ENCODE peak calls at places on chromosomes 12 and 14, in six cellular contexts. H, G, E, A, C and D are unnamed samples.

GRCh38 chr12:79344855-79345840 is 345.6 kb downstream of the PAWR start:
- DNase-seq in E (no peak), C (peak; percentile 49), A (no peak), H (peak; percentile 50), G (no peak), D (peak; percentile 48)

GRCh38 chr12:42172811-42173210 is 28.1 kb upstream of the GXYLT1 start:
- DNase-seq in A (no peak), E (no peak), C (no peak), G (no peak), H (no peak), D (no peak)

GRCh38 chr12:108852674-108853073 is 4.7 kb downstream of the SSH1 start:
- DNase-seq in C (no peak), E (no peak), A (no peak), G (no peak), H (peak; percentile 21), D (peak; percentile 78)

GRCh38 chr14:90053044-90053443 is 8.8 kb upstream of the KCNK13 start:
- DNase-seq in C (no peak), H (no peak), G (no peak), E (no peak), A (no peak), D (no peak)

GRCh38 chr12:27186240-27186839 is 57.7 kb upstream of the STK38L start:
- DNase-seq in E (no peak), C (no peak), G (no peak), H (no peak), A (no peak), D (no peak)

GRCh38 chr12:105083551-105084105 is 630 bp downstream of the ALDH1L2 start:
- DNase-seq in C (peak; percentile 36), A (peak; percentile 61), G (peak; percentile 94), E (peak; percentile 74), H (peak; percentile 81), D (peak; percentile 77)

GRCh38 chr12:34393821-34394150 is 371.5 kb downstream of the ALG10 start:
- DNase-seq in H (no peak), C (no peak), G (peak; percentile 31), A (no peak), E (peak; percentile 40), D (no peak)

GRCh38 chr12:124273630-124274029 is 21.3 kb upstream of the RFLNA start:
- DNase-seq in E (no peak), A (no peak), C (peak; percentile 66), H (peak; percentile 19), G (no peak), D (peak; percentile 53)

GRCh38 chr14:58465425-58465824 is 37.9 kb downstream of the KIAA0586 start:
- DNase-seq in C (peak; percentile 13), E (no peak), G (no peak), H (peak; percentile 28), A (no peak), D (peak; percentile 35)

GRCh38 chr14:51093371-51094281 is 1.3 kb downstream of the TRIM9 start:
- DNase-seq in A (peak; percentile 25), H (peak; percentile 3), E (no peak), C (peak; percentile 76), G (no peak), D (no peak)

GRCh38 chr12:124588689-124589318 is 21.4 kb upstream of the NCOR2 start:
- DNase-seq in E (no peak), A (no peak), H (peak; percentile 72), C (no peak), G (no peak), D (peak; percentile 79)

GRCh38 chr12:52692253-52692652 is 11.1 kb downstream of the KRT77 start:
- DNase-seq in H (no peak), G (no peak), A (no peak), C (no peak), E (no peak), D (no peak)

GRCh38 chr14:45068396-45068795 is 15.5 kb upstream of the PRPF39 start:
- DNase-seq in A (no peak), G (no peak), H (no peak), C (no peak), E (no peak), D (no peak)

GRCh38 chr12:56084958-56085543 is 5.1 kb downstream of the ERBB3 start:
- DNase-seq in C (peak; percentile 62), G (no peak), A (no peak), E (no peak), H (no peak), D (no peak)

GRCh38 chr12:103817791-103818190 is 23.2 kb downstream of the NT5DC3 start:
- DNase-seq in A (no peak), C (no peak), G (no peak), H (no peak), E (no peak), D (no peak)

GRCh38 chr14:94382684-94383663 is 5.4 kb downstream of the SERPINA1 start:
- DNase-seq in G (no peak), C (no peak), A (no peak), H (no peak), E (no peak), D (no peak)

GRCh38 chr12:118359541-118359915 is 13.2 kb downstream of the TAOK3 start:
- DNase-seq in G (no peak), E (no peak), A (no peak), H (no peak), C (no peak), D (no peak)
- H3K4me3 ChIP-seq in G (no peak overlapping the region), E (peak overlapping the region; percentile 38), A (no peak overlapping the region), H (no peak overlapping the region), C (no peak overlapping the region), D (no peak overlapping the region)

DNA sequence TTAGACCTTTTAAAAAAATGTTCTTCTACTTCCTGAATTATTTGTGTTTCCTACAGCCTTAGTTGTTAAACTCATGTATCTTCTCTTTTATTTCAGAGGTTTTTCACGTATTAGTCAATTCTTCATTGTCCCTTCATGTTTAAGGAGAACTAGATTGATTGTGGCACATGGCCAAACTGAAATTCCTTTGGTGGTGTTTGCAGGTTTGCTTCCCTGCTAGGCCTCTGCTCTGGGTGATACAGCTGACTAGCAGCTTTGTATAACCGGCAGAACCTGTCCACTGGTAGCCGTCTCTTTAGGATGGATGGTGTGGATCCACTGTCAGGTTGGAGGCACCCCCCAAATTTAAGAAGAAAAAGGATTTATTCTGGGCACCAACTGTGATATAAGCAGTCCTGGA is 262.1 kb downstream of the FBXL14 start:
- DNase-seq in H (no peak), E (no peak), G (no peak), C (no peak), A (no peak), D (no peak)
- TF ChIP-seq CTCF in H (no peak), E (no peak), G (no peak), C (no peak), A (no peak), D (no peak)

DNA sequence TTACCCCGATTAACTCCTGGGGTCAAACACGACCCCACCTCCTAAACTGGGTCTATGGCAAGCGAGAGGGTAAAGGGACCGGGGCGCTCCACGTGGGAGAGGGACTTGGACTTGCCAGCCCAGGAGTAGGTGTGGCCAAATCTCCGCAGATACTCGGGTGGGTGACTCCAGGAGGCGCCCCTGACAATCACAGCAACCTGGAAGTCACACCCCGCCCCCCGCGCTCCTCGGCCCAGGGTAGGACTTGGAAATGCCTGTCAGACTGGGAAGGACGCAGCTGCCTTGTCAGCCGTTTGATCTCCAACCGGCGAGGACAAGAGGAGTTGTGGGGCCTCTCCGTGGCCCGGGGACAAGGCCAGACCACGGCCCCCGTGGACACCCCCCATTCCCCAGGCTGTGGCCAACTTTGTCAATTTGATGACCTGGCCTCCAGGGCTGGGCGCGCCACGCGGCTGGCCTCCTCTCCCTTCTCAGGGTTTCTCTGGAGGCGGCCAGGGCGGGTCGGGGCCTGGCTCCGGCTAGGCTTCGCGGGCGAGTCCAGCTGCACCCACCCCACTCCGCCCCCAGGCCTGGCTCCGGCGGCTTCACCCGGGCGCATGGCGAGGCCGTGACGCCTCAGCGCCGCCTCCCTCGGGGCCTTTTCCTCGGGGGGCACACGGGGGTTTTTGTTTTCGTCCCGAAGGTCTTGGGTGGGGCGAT is 1.2 kb upstream of the BCL11B start:
- DNase-seq in E (no peak), C (peak; percentile 54), A (no peak), G (no peak), H (no peak), D (no peak)
- H3K4me3 ChIP-seq in E (peak overlapping the region; percentile 45), C (peak overlapping the region; percentile 83), A (no peak overlapping the region), G (peak overlapping the region; percentile 12), H (no peak overlapping the region), D (no peak overlapping the region)

DNA sequence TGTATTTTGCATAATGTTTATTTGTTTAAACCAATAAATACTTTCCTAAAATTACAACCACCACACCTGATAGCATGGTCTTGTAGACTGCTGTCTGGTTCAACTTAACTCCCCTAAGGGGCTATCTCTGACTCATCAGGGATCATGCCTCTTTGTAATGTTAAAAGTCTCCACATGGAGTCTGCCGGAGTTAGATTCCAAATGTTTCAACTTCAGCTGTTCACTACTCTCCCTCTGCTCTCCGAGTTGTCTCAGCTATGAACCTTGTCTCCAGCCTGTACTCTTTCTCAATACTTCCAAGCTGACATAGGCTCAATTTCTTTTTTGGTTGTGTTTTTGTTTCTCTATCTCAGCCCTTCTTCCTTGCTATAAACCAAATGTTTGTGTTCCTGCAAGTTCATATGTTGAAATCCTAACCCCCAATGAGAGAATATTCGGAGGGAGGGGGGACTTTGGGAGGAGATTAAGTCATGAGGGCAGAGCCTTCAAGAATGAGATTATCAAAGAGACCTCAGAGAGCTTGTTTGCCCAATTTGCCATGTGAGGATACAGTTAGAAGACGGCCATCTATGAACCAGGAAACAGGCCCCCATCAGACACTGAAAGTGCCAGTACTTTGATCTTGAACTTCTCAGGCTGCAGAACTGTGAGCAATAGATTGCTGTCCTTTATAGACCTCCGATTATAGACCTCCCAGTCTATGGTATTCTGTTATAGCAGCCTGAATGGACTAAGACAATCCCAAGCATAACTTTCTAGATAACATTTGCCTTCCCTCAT is 858.2 kb downstream of the VRK1 start:
- DNase-seq in E (no peak), G (no peak), A (no peak), C (no peak), H (no peak), D (no peak)
- TF ChIP-seq CTCF in E (no peak), G (no peak), A (no peak), C (no peak), H (no peak), D (no peak)

GRCh38 chr12:57475271-57476161 is 4.2 kb downstream of the ARHGAP9 start:
- DNase-seq in A (no peak), G (no peak), H (no peak), C (no peak), E (peak; percentile 71), D (no peak)
- H3K4me3 ChIP-seq in A (peak overlapping the region; percentile 30), G (peak overlapping the region; percentile 50), H (no peak overlapping the region), C (no peak overlapping the region), E (peak overlapping the region; percentile 46), D (no peak overlapping the region)

DNA sequence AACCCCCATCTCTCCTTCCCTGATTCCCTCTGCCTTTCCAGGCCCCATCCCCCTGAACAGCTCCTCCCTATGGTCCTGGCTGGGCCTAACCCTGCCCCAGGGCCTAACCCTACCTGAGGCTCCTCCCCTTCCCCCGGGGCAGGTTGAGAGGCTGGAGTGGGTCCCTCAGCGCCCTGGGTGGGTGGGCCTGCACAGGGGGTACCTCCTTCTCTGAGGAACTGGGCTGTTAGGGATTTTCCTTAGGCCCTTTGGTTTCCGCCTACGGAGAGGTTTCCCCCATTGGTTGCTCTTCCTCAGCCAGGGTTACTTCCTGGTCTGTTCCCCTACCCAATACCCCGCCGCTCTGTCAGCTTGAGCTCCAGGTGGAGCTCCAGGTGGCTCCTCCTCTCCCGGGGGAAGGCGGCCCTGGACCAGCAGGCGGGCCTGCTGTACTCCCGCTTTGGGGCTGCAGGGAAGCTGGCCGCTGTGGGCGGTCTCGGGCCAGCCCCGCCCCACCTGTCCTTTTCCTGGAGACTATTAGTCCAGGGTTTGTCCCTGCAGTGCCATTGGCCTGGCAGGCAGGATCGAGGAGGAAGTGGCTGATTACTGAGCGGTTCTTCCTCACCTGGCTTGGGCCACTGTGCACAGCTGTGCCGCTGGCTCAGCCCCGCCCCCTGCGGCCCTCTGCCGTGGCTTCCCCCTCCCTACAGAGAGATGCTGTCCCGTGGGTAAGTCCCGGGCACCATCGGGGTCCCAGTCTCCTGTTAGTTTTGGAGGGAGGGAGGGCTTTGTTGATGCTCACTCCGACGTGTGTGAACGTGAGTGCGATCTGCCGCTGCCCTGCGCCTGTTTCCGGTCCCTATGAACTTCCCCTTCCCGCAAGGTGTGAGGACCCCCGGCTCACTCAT is 2.5 kb downstream of the C12orf57 start:
- DNase-seq in H (no peak), A (peak; percentile 38), E (peak; percentile 97), C (peak; percentile 93), G (no peak), D (no peak)
- TF ChIP-seq CTCF in H (no peak), A (no peak), E (no peak), C (no peak), G (no peak), D (no peak)